ENCODE peak calls at places on chromosome 22, in nine cellular contexts. L, H, M, S, Q, K, R, I and G are unnamed samples.

GRCh38 chr22:48742556-48743343 is 1084.9 kb downstream of the BRD1 start:
- DNase-seq in K (no peak), M (no peak), L (no peak), I (no peak), R (no peak), S (no peak), H (no peak), Q (no peak), G (no peak)

GRCh38 chr22:48644108-48644507 is 1183.6 kb downstream of the BRD1 start:
- DNase-seq in L (no peak), K (no peak), Q (no peak), I (no peak), M (no peak), S (no peak), R (no peak), H (no peak), G (no peak)

GRCh38 chr22:35328472-35328885 is 28.8 kb downstream of the TOM1 start:
- DNase-seq in H (no peak), R (no peak), I (no peak), S (no peak), K (no peak), Q (no peak), M (no peak), L (no peak), G (no peak)

GRCh38 chr22:47084226-47084625 is 321.8 kb downstream of the TBC1D22A start:
- DNase-seq in R (no peak), I (no peak), L (no peak), M (no peak), K (no peak), S (no peak), Q (no peak), H (no peak), G (no peak)

GRCh38 chr22:48244388-48245118 is 1482.1 kb downstream of the TBC1D22A start:
- DNase-seq in S (no peak), R (no peak), K (no peak), L (no peak), H (no peak), M (no peak), Q (no peak), I (no peak), G (no peak)

GRCh38 chr22:49960159-49960966 is at the start of gene PIM3:
- DNase-seq in Q (peak), S (peak), L (peak), R (peak), M (peak), K (peak), I (peak), H (peak), G (peak)

GRCh38 chr22:31133911-31134310 is 6.4 kb downstream of the PLA2G3 start:
- DNase-seq in K (no peak), R (no peak), I (no peak), L (no peak), H (no peak), M (no peak), Q (no peak), S (no peak), G (no peak)

GRCh38 chr22:45534339-45535192 is 31.9 kb downstream of the FBLN1 start:
- DNase-seq in Q (no peak), K (no peak), R (peak), H (no peak), S (peak), M (no peak), L (no peak), I (no peak), G (no peak)

GRCh38 chr22:19605508-19606331 is 81.5 kb upstream of the CLDN5 start:
- DNase-seq in I (no peak), Q (no peak), L (no peak), M (no peak), R (no peak), H (no peak), K (no peak), S (no peak), G (no peak)

GRCh38 chr22:40009231-40009769 is 14.5 kb downstream of the FAM83F start:
- DNase-seq in S (peak), M (no peak), L (peak), R (no peak), I (no peak), Q (peak), H (no peak), K (no peak), G (no peak)

GRCh38 chr22:37933711-37934376 is 19.6 kb downstream of the C22orf23 start:
- DNase-seq in I (peak), K (peak), L (peak), R (peak), S (peak), H (peak), M (peak), Q (peak), G (peak)

GRCh38 chr22:45493286-45493771 is 9.4 kb upstream of the FBLN1 start:
- DNase-seq in H (no peak), L (no peak), I (no peak), S (no peak), Q (no peak), K (no peak), M (no peak), R (no peak), G (no peak)

GRCh38 chr22:46086577-46087335 is 63.6 kb upstream of the PPARA start:
- DNase-seq in R (peak), K (no peak), Q (no peak), M (no peak), H (no peak), I (no peak), L (no peak), S (no peak), G (no peak)

GRCh38 chr22:49780992-49781782 is 46.5 kb downstream of the BRD1 start:
- DNase-seq in M (no peak), I (no peak), R (no peak), S (no peak), L (no peak), H (no peak), Q (no peak), K (no peak), G (no peak)

GRCh38 chr22:27438271-27438980 is 363.1 kb downstream of the MN1 start:
- DNase-seq in L (no peak), R (peak), I (no peak), M (no peak), H (peak), Q (peak), K (no peak), S (peak), G (no peak)

GRCh38 chr22:46582281-46582811 is 37.8 kb upstream of the GRAMD4 start:
- DNase-seq in L (no peak), H (no peak), Q (no peak), S (no peak), R (no peak), M (no peak), K (no peak), I (no peak), G (no peak)

GRCh38 chr22:37187891-37188761 is at the start of gene C1QTNF6:
- DNase-seq in K (peak), H (no peak), M (peak), S (no peak), Q (no peak), L (no peak), R (peak), I (no peak), G (no peak)

GRCh38 chr22:31948002-31948401 is 3.7 kb downstream of the YWHAH start:
- DNase-seq in I (no peak), M (no peak), R (no peak), K (no peak), L (no peak), H (no peak), Q (no peak), S (no peak), G (no peak)

GRCh38 chr22:48186121-48186790 is 1423.8 kb downstream of the TBC1D22A start:
- DNase-seq in K (no peak), I (no peak), Q (no peak), S (no peak), R (no peak), H (no peak), L (no peak), M (no peak), G (no peak)

GRCh38 chr22:18085188-18085587 is 7.4 kb downstream of the PEX26 start:
- DNase-seq in M (no peak), K (peak), L (no peak), I (no peak), S (no peak), H (no peak), R (peak), Q (peak), G (no peak)

GRCh38 chr22:45475063-45475747 is 27.5 kb upstream of the FBLN1 start:
- DNase-seq in Q (peak), M (no peak), R (no peak), I (no peak), H (no peak), K (no peak), L (no peak), S (no peak), G (no peak)

GRCh38 chr22:36423461-36424404 is 36.0 kb upstream of the MYH9 start:
- DNase-seq in H (no peak), S (no peak), I (no peak), M (no peak), R (peak), L (no peak), Q (peak), K (no peak), G (no peak)

GRCh38 chr22:39487826-39488520 is 14.1 kb upstream of the MIEF1 start:
- DNase-seq in H (no peak), K (no peak), L (no peak), Q (no peak), S (no peak), M (no peak), R (no peak), I (no peak), G (no peak)

GRCh38 chr22:28977481-28977971 is 84.1 kb downstream of the C22orf31 start:
- DNase-seq in M (no peak), S (no peak), H (no peak), Q (peak), K (peak), L (no peak), R (peak), I (no peak), G (no peak)